ENCODE peak calls at places on chromosomes 3 and 15, in five cellular contexts. F is frontal cortex; T is CD4-positive, alpha-beta T cell; C is activated CD8-positive, alpha-beta memory T cell treated with anti-CD3 and anti-CD28 coated beads, Interleukin-2, amount 50 U/mL, for 48 hours; Q is CD4-positive, alpha-beta memory T cell. E is an unnamed sample.

GRCh38 chr3:21934576-21934975 is 183.6 kb upstream of the ZNF385D start:
- DNase-seq in C (no peak), F (no peak), Q (no peak), T (no peak), E (no peak)

GRCh38 chr3:102972350-102972749 is 537.5 kb downstream of the ZPLD1 start:
- DNase-seq in T (no peak), Q (no peak), F (no peak), C (no peak), E (no peak)

GRCh38 chr3:42539871-42540714 is 37.6 kb downstream of the VIPR1 start:
- DNase-seq in C (peak; percentile 86), T (peak; percentile 51), Q (peak; percentile 61), F (peak; percentile 57), E (peak; percentile 44)

GRCh38 chr15:77944002-77944867 is 133.3 kb downstream of the TBC1D2B start:
- DNase-seq in C (peak; percentile 69), Q (peak; percentile 14), T (peak; percentile 7), F (peak; percentile 65), E (peak; percentile 7)

GRCh38 chr3:185353823-185354614 is 8.9 kb upstream of the MAP3K13 start:
- DNase-seq in C (peak; percentile 83), Q (peak; percentile 52), F (no peak), T (peak; percentile 36), E (peak; percentile 26)

GRCh38 chr15:80550219-80550909 is 144.7 kb upstream of the ABHD17C start:
- DNase-seq in T (no peak), Q (no peak), F (no peak), C (no peak), E (no peak)

GRCh38 chr15:85899927-85900326 is 105.2 kb upstream of the KLHL25 start:
- DNase-seq in Q (no peak), T (no peak), C (no peak), F (no peak), E (no peak)

GRCh38 chr15:23687143-23687470 is at the start of gene NDN:
- DNase-seq in Q (no peak), C (peak; percentile 52), F (peak; percentile 66), T (no peak), E (no peak)

GRCh38 chr3:127639173-127640030 is 10.4 kb downstream of the PODXL2 start:
- DNase-seq in Q (no peak), F (no peak), T (no peak), C (no peak), E (no peak)

GRCh38 chr15:92809064-92809879 is 90.9 kb upstream of the CHD2 start:
- DNase-seq in Q (peak; percentile 100), C (peak; percentile 98), F (peak; percentile 97), T (peak; percentile 99), E (peak; percentile 99)

GRCh38 chr3:141412936-141413354 is 44.6 kb downstream of the ZBTB38 start:
- DNase-seq in F (no peak), Q (no peak), T (no peak), C (no peak), E (no peak)

GRCh38 chr3:99686955-99687612 is 48.7 kb downstream of the COL8A1 start:
- DNase-seq in T (no peak), C (peak; percentile 64), F (peak; percentile 12), Q (peak; percentile 7), E (no peak)

GRCh38 chr3:84738101-84738500 is 220.7 kb upstream of the CADM2 start:
- DNase-seq in Q (no peak), C (no peak), T (no peak), F (no peak), E (no peak)

GRCh38 chr3:169147246-169148008 is 516.1 kb downstream of the MECOM start:
- DNase-seq in F (no peak), T (no peak), C (peak; percentile 53), Q (no peak), E (no peak)

GRCh38 chr15:90868261-90868689 is at the start of gene FURIN:
- DNase-seq in F (no peak), T (no peak), C (no peak), Q (no peak), E (no peak)

GRCh38 chr3:194150252-194150934 is 14.4 kb downstream of the HES1 start:
- DNase-seq in Q (no peak), T (no peak), F (no peak), C (no peak), E (no peak)

GRCh38 chr3:187750041-187750512 is 4.8 kb upstream of the BCL6 start:
- DNase-seq in F (no peak), C (no peak), T (no peak), Q (no peak), E (no peak)

GRCh38 chr3:43659250-43659880 is 31.4 kb upstream of the ABHD5 start:
- DNase-seq in F (no peak), Q (no peak), C (no peak), T (no peak), E (no peak)

GRCh38 chr3:73552700-73553099 is 72.0 kb downstream of the PDZRN3 start:
- DNase-seq in Q (no peak), T (no peak), F (no peak), C (no peak), E (no peak)

GRCh38 chr3:56862352-56863062 is 60.8 kb upstream of the ARHGEF3 start:
- DNase-seq in C (no peak), F (no peak), Q (no peak), T (no peak), E (no peak)

GRCh38 chr15:68278345-68279217 is 1.0 kb downstream of the FEM1B start:
- DNase-seq in Q (no peak), F (no peak), C (peak; percentile 85), T (no peak), E (no peak)

GRCh38 chr3:122520861-122521260 is 6.1 kb upstream of the KPNA1 start:
- DNase-seq in C (no peak), T (no peak), Q (no peak), F (no peak), E (no peak)

GRCh38 chr3:43549626-43550025 is 72.2 kb downstream of the ANO10 start:
- DNase-seq in F (no peak), C (no peak), T (no peak), Q (no peak), E (no peak)

GRCh38 chr3:1583044-1583443 is 490.2 kb downstream of the CNTN6 start:
- DNase-seq in C (no peak), Q (no peak), T (no peak), F (no peak), E (no peak)

GRCh38 chr3:64039273-64039672 is 16.0 kb upstream of the PSMD6 start:
- DNase-seq in F (no peak), Q (no peak), C (no peak), T (no peak), E (no peak)

GRCh38 chr3:50323614-50324199 is 1.2 kb upstream of the HYAL2 start:
- DNase-seq in F (no peak), C (no peak), Q (no peak), T (no peak), E (no peak)

GRCh38 chr3:161913786-161914389 is 417.3 kb downstream of the OTOL1 start:
- DNase-seq in C (no peak), T (no peak), F (no peak), Q (no peak), E (no peak)

GRCh38 chr3:44076221-44076829 is 165.4 kb upstream of the TOPAZ1 start:
- DNase-seq in C (no peak), F (no peak), Q (no peak), T (no peak), E (no peak)

E was measured in activated T-helper 9 cell treated with anti-CD3 and anti-CD28 coated beads, Interleukin-2, amount 50 U/mL, for 16 hours.